ENCODE peak calls at places on chromosomes 1 and 21, in eight cellular contexts. V is esophagus squamous epithelium; W is foreskin fibroblast; K is IMR-90; N is activated CD4-positive, CD25-positive, alpha-beta regulatory T cell treated with anti-CD3 and anti-CD28 coated beads, Interleukin-2, amount 50 U/mL, for 16 hours; T is stimulated activated CD8-positive, alpha-beta memory T cell treated with anti-CD3 and anti-CD28 coated beads, Interleukin-4, amount 100 ng/mL, for 48 hours; L is midbrain; O is H54. U is an unnamed sample.

GRCh38 chr1:4830756-4831155 is 176.3 kb downstream of the AJAP1 start:
- DNase-seq in K (no peak), N (no peak), L (peak; percentile 3), O (no peak), W (no peak), T (no peak), V (no peak), U (no peak)

GRCh38 chr1:31013187-31013864 is 52.2 kb downstream of the PUM1 start:
- DNase-seq in L (no peak), W (peak; percentile 14), V (no peak), T (no peak), K (peak; percentile 42), O (no peak), N (no peak), U (no peak)

GRCh38 chr1:201363455-201363854 is 14.0 kb downstream of the TNNT2 start:
- DNase-seq in N (no peak), K (no peak), V (no peak), W (no peak), T (no peak), O (no peak), L (no peak), U (no peak)

GRCh38 chr1:13749543-13750307 is 49.7 kb downstream of the PRDM2 start:
- DNase-seq in K (peak; percentile 36), W (peak; percentile 49), N (no peak), O (peak; percentile 31), V (no peak), L (peak; percentile 54), T (peak; percentile 71), U (peak; percentile 27)

GRCh38 chr1:162276493-162276892 is 100.2 kb downstream of the SPATA46 start:
- DNase-seq in K (peak; percentile 25), N (no peak), O (no peak), L (peak; percentile 58), W (peak; percentile 27), V (no peak), T (no peak), U (peak; percentile 19)

GRCh38 chr1:70314706-70315304 is 39.7 kb downstream of the ANKRD13C start:
- DNase-seq in W (no peak), K (no peak), V (no peak), T (no peak), N (no peak), O (no peak), L (no peak), U (no peak)

GRCh38 chr1:47578026-47578861 is 140.4 kb downstream of the FOXD2 start:
- DNase-seq in T (no peak), V (no peak), K (no peak), N (no peak), L (peak; percentile 48), O (no peak), W (no peak), U (no peak)

GRCh38 chr1:66768935-66769334 is 16.7 kb downstream of the DYNLT5 start:
- DNase-seq in K (no peak), N (no peak), W (no peak), O (no peak), T (no peak), L (no peak), V (no peak), U (no peak)

GRCh38 chr1:15196807-15197530 is 43.4 kb downstream of the TMEM51 start:
- DNase-seq in T (no peak), O (no peak), K (no peak), N (no peak), L (no peak), W (no peak), V (no peak), U (no peak)

GRCh38 chr1:1259119-1259488 is 12.6 kb upstream of the C1QTNF12 start:
- DNase-seq in T (no peak), L (no peak), N (no peak), V (no peak), K (no peak), W (no peak), O (no peak), U (no peak)

GRCh38 chr1:247574664-247575063 is 13.5 kb upstream of the OR2G2 start:
- DNase-seq in N (no peak), T (no peak), K (no peak), V (no peak), W (no peak), O (no peak), L (no peak), U (no peak)

GRCh38 chr21:42677339-42678117 is 24.1 kb downstream of the PDE9A start:
- DNase-seq in O (no peak), V (no peak), L (no peak), W (peak; percentile 45), K (peak; percentile 60), T (no peak), N (no peak), U (no peak)

GRCh38 chr1:26122988-26123973 is 11.7 kb downstream of the PDIK1L start:
- DNase-seq in T (no peak), L (no peak), V (no peak), N (no peak), W (peak; percentile 61), K (peak; percentile 73), O (no peak), U (peak; percentile 54)

GRCh38 chr1:235513495-235514366 is 9.5 kb upstream of the B3GALNT2 start:
- DNase-seq in N (peak; percentile 11), T (peak; percentile 44), K (peak; percentile 73), V (no peak), L (peak; percentile 76), W (peak; percentile 51), O (no peak), U (peak; percentile 70)

GRCh38 chr1:2468041-2468472 is 8.0 kb upstream of the PLCH2 start:
- DNase-seq in K (peak; percentile 34), N (no peak), V (no peak), O (no peak), L (no peak), T (peak; percentile 65), W (no peak), U (peak; percentile 2)

GRCh38 chr1:216601427-216601751 is 121.8 kb downstream of the ESRRG start:
- DNase-seq in V (no peak), K (no peak), L (no peak), O (no peak), T (no peak), N (no peak), W (no peak), U (no peak)

GRCh38 chr1:8152731-8153702 is 126.9 kb upstream of the ERRFI1 start:
- DNase-seq in L (no peak), V (no peak), N (peak; percentile 19), W (no peak), K (no peak), T (peak; percentile 59), O (no peak), U (no peak)

GRCh38 chr1:32335619-32335950 is 448 bp downstream of the MARCKSL1 start:
- DNase-seq in V (no peak), N (no peak), L (no peak), O (no peak), K (no peak), W (no peak), T (no peak), U (no peak)

GRCh38 chr1:34547043-34547674 is 207.7 kb upstream of the GJB5 start:
- DNase-seq in O (no peak), L (no peak), T (no peak), N (no peak), W (no peak), V (no peak), K (no peak), U (no peak)

GRCh38 chr1:44775930-44776748 is 799 bp downstream of the RPS8 start:
- DNase-seq in W (no peak), V (no peak), T (no peak), K (no peak), O (no peak), L (no peak), N (no peak), U (no peak)

GRCh38 chr1:176541663-176542062 is 78.7 kb downstream of the PAPPA2 start:
- DNase-seq in K (no peak), L (no peak), V (no peak), N (no peak), W (no peak), O (no peak), T (no peak), U (no peak)

GRCh38 chr1:204651843-204652421 is 33.6 kb downstream of the LRRN2 start:
- DNase-seq in K (no peak), V (no peak), L (no peak), W (no peak), O (no peak), N (no peak), T (no peak), U (no peak)

GRCh38 chr1:17030186-17030585 is 18.5 kb upstream of the ATP13A2 start:
- DNase-seq in K (no peak), N (no peak), O (no peak), L (no peak), T (no peak), V (no peak), W (no peak), U (no peak)

GRCh38 chr1:36387141-36387949 is 1.6 kb upstream of the STK40 start:
- DNase-seq in W (peak; percentile 79), V (no peak), O (peak; percentile 49), N (no peak), L (no peak), K (peak; percentile 76), T (no peak), U (peak; percentile 75)

GRCh38 chr1:93616221-93616995 is 65.2 kb downstream of the BCAR3 start:
- DNase-seq in O (no peak), N (no peak), L (no peak), V (no peak), K (no peak), W (no peak), T (no peak), U (no peak)

GRCh38 chr1:9281071-9281827 is 11.4 kb upstream of the SPSB1 start:
- DNase-seq in W (peak; percentile 65), V (no peak), N (no peak), K (no peak), T (no peak), L (no peak), O (no peak), U (peak; percentile 30)

GRCh38 chr1:179155615-179156014 is 73.7 kb downstream of the TOR3A start:
- DNase-seq in T (no peak), K (no peak), N (no peak), W (no peak), O (no peak), L (no peak), V (no peak), U (no peak)

GRCh38 chr1:84759756-84760155 is 69.5 kb upstream of the SSX2IP start:
- DNase-seq in T (no peak), N (no peak), O (no peak), V (no peak), K (no peak), W (no peak), L (no peak), U (no peak)

GRCh38 chr1:183226963-183227362 is 40.9 kb downstream of the LAMC2 start:
- DNase-seq in T (no peak), N (no peak), K (no peak), W (no peak), O (no peak), V (no peak), L (no peak), U (no peak)

GRCh38 chr21:38804617-38805281 is 980 bp upstream of the ETS2 start:
- DNase-seq in K (peak; percentile 54), W (peak; percentile 55), V (no peak), L (peak; percentile 48), T (peak; percentile 74), O (no peak), N (no peak), U (no peak)

GRCh38 chr1:110272045-110272444 is 61.9 kb downstream of the KCNC4 start:
- DNase-seq in O (no peak), V (no peak), W (no peak), K (no peak), L (no peak), N (no peak), T (no peak), U (no peak)

GRCh38 chr21:21029159-21029558 is 30.9 kb downstream of the NCAM2 start:
- DNase-seq in V (no peak), T (no peak), N (no peak), K (no peak), O (no peak), W (no peak), L (no peak), U (no peak)

GRCh38 chr1:12230549-12231275 is 882 bp downstream of the VPS13D start:
- DNase-seq in O (peak; percentile 35), V (no peak), L (peak; percentile 25), K (no peak), N (no peak), T (no peak), W (peak; percentile 28), U (no peak)

GRCh38 chr1:14215151-14215550 is 383.3 kb upstream of the KAZN start:
- DNase-seq in V (no peak), O (peak; percentile 14), N (no peak), W (no peak), L (no peak), T (no peak), K (no peak), U (no peak)

U was measured in HFFc6.